ENCODE peak calls at places on chromosomes 6 and 20, in five cellular contexts. P is HCT116, M is GM12878, F is K562, E is HepG2. D is an unnamed sample.
A peak's percentile ranks its signal among the peaks of the same experiment; 100 is the strongest.

GRCh38 chr6:43471399-43471798 is 6.0 kb upstream of the TJAP1 start:
- DNase-seq in P (no peak), M (no peak), F (no peak), E (no peak), D (no peak)

GRCh38 chr6:38570750-38571149 is 69.0 kb downstream of the BTBD9 start:
- DNase-seq in P (no peak), M (no peak), F (no peak), E (no peak), D (no peak)

GRCh38 chr6:106431972-106432371 is 71.5 kb downstream of the CRYBG1 start:
- DNase-seq in P (no peak), M (no peak), F (no peak), E (no peak), D (no peak)

GRCh38 chr6:138308728-138309110 is 69.0 kb upstream of the SMIM28 start:
- DNase-seq in P (no peak), M (no peak), F (no peak), E (no peak), D (no peak)

GRCh38 chr6:43950206-43950605 is 177.0 kb downstream of the MRPL14 start:
- DNase-seq in P (no peak), M (no peak), F (no peak), E (no peak), D (peak; percentile 32)

GRCh38 chr6:97293198-97293696 is 10.2 kb upstream of the MMS22L start:
- DNase-seq in P (no peak), M (no peak), F (no peak), E (no peak), D (no peak)

GRCh38 chr6:136087986-136088385 is 162.1 kb downstream of the MTFR2 start:
- DNase-seq in P (no peak), M (no peak), F (no peak), E (no peak), D (no peak)

GRCh38 chr20:44644384-44645131 is 6.9 kb downstream of the ADA start:
- DNase-seq in P (no peak), M (peak; percentile 70), F (no peak), E (no peak), D (no peak)

GRCh38 chr6:18302561-18303439 is 38.5 kb upstream of the DEK start:
- DNase-seq in P (no peak), M (no peak), F (no peak), E (peak; percentile 48), D (no peak)

GRCh38 chr6:152089992-152090391 is 282.5 kb downstream of the ESR1 start:
- DNase-seq in P (no peak), M (no peak), F (no peak), E (no peak), D (no peak)

GRCh38 chr6:70599187-70599586 is 32.5 kb downstream of the SDHAF4 start:
- DNase-seq in P (no peak), M (no peak), F (no peak), E (no peak), D (no peak)

GRCh38 chr6:27669278-27669797 is 196.4 kb upstream of the ZNF184 start:
- DNase-seq in P (no peak), M (no peak), F (no peak), E (no peak), D (no peak)

GRCh38 chr6:118565317-118565960 is 17.3 kb downstream of the PLN start:
- DNase-seq in P (peak; percentile 18), M (peak; percentile 65), F (peak; percentile 19), E (peak; percentile 36), D (no peak)

GRCh38 chr6:24439858-24440539 is 37.3 kb downstream of the MRS2 start:
- DNase-seq in P (no peak), M (no peak), F (no peak), E (no peak), D (no peak)

GRCh38 chr6:83815631-83816030 is 37.5 kb upstream of the RIPPLY2 start:
- DNase-seq in P (no peak), M (no peak), F (no peak), E (no peak), D (no peak)

GRCh38 chr20:9051508-9051907 is 17.4 kb upstream of the PLCB4 start:
- DNase-seq in P (peak; percentile 86), M (no peak), F (peak; percentile 10), E (peak; percentile 43), D (no peak)

GRCh38 chr20:168876-169275 is 11.6 kb downstream of the DEFB127 start:
- DNase-seq in P (no peak), M (no peak), F (no peak), E (no peak), D (no peak)

GRCh38 chr20:37327748-37328147 is 18.2 kb upstream of the SRC start:
- DNase-seq in P (no peak), M (no peak), F (no peak), E (no peak), D (no peak)

GRCh38 chr20:46894579-46894958 is at the start of gene EYA2:
- DNase-seq in P (no peak), M (no peak), F (no peak), E (no peak), D (peak; percentile 65)

GRCh38 chr20:51237278-51237677 is 214.4 kb upstream of the KCNG1 start:
- DNase-seq in P (no peak), M (no peak), F (no peak), E (no peak), D (no peak)

GRCh38 chr6:130524552-130524951 is 158.7 kb downstream of the TMEM200A start:
- DNase-seq in P (no peak), M (no peak), F (no peak), E (no peak), D (no peak)

GRCh38 chr6:105178110-105178509 is 1.7 kb downstream of the POPDC3 start:
- DNase-seq in P (no peak), M (no peak), F (no peak), E (no peak), D (no peak)

GRCh38 chr6:20370801-20371200 is 30.9 kb upstream of the E2F3 start:
- DNase-seq in P (no peak), M (no peak), F (no peak), E (no peak), D (no peak)
- TF ChIP-seq ATF3 in P (no peak), M (no peak), F (no peak), E (no peak), D (no peak)

GRCh38 chr6:156980515-156980914 is 203.3 kb downstream of the ARID1B start:
- DNase-seq in P (no peak), M (no peak), F (no peak), E (no peak), D (no peak)

GRCh38 chr6:156976144-156977088 is 199.2 kb downstream of the ARID1B start:
- DNase-seq in P (no peak), M (no peak), F (no peak), E (no peak), D (no peak)

GRCh38 chr6:156975414-156975813 is 198.2 kb downstream of the ARID1B start:
- DNase-seq in P (no peak), M (no peak), F (no peak), E (no peak), D (no peak)

GRCh38 chr6:156978948-156979347 is 201.8 kb downstream of the ARID1B start:
- DNase-seq in P (no peak), M (no peak), F (no peak), E (no peak), D (no peak)

DNA sequence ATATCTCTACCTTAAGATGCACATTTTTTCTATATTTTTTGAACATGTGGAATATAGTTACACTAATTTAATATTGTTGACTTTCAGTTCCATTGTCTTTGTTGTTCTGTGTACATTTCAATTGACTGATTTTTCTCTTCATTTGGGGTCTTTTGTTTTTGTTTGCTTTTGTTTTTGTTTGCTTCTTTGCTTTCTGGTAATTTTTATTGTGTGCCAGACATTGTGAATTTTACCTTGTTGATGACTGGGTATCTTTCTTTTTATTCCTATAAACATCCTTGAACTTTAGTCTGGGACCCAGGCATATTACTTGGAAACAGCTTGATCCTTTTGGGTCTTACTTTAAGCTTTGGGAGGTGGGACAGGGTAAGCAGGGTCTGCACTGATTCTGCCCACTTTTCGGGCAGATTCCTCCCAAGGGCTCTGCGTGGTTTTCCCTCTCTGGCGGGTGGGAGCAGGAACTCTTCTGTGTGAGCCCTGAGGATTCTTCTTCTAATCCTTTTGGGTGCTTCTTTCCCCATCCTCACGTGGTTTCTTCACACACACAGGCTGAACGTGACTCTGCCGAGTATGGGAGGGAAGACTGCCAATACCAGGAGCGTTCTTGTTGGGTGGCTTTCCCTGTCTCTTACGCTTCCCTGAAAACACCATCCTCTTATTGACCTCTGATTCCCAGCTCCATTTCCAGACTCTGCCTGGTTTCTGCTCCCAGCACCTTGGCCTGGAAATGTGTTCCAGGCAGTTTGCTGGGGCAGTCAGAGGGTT is 200.5 kb downstream of the ARID1B start:
- DNase-seq in P (no peak), M (no peak), F (no peak), E (no peak), D (no peak)
- TF ChIP-seq YY1 in P (no peak), M (no peak), F (no peak), E (no peak), D (no peak)

DNA sequence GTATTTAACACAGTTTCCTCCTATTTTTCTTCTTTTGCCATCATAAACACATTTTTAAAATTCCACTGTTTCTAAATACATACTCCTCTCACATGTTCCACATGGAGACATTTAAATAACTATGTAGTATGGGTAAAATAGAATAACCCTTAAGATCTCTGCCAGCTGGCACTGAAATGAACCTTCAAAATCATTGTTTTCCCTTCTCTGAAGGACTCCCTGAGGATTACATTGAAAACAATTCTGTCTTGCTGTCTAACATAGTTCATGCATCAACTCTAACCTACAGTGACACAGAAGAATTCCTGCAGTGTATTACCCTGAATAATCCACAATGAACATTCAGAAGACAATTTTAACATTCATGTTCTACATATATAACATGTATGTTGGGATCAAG is 1361.8 kb upstream of the CITED2 start:
- DNase-seq in P (no peak), M (no peak), F (no peak), E (no peak), D (no peak)
- TF ChIP-seq ATF3 in P (no peak), M (no peak), F (no peak), E (no peak), D (no peak)

DNA sequence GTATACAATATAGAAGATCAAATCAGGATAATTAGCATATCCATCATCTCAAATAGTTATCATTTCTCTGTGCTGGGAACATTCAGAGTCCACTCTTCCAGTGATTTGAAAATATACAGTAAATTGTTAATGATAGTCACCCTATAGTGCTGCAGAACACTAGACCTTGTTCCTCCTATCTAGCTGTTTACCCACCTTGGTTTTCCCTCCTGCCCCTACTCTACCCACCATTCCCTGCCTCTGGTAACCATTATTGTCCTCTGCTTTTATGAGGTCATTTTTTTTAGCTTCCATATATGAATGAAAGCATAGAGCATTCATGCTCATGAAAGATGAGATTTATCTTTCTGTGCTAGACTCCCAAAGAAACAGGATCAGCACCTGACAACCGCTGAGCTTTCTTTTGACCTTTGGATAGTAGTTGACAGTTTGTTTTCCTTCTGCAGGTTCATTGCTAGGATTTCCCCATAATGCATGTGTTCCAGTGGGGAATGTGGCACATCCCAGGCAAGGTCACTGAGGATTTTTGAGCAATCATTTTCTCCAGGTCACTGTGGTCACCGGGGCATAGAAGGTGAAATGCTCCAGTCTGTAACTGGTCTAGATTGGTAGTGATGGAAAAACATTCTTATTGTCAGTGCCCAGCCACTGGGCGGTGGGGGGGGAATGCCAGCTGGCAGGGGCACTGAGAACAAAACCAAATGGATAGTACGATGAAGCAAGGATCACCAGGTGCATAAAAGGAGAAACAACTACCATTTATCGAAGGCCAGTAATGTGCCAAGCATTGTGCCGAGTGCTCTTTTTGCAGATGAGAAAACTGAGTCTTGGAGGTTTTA is 33.6 kb upstream of the BCAS1 start:
- DNase-seq in P (no peak), M (no peak), F (no peak), E (peak; percentile 100), D (no peak)
- TF ChIP-seq YY1 in P (no peak), M (no peak), F (no peak), E (no peak), D (no peak)

D was measured in H1.